ENCODE peak calls at places on chromosome 20, in six cellular contexts. L is H9; X is amygdala; V is Daoy; A is cardiac muscle cell; Y is activated naive CD4-positive, alpha-beta T cell treated with anti-CD3 and anti-CD28 coated beads for 36 hours. E is an unnamed sample.

GRCh38 chr20:36454664-36455427 is 86.5 kb upstream of the MYL9 start:
- DNase-seq in L (peak; percentile 57), X (no peak), V (no peak), A (peak; percentile 82), Y (no peak), E (no peak)

GRCh38 chr20:35791823-35792222 is 20.0 kb downstream of the PHF20 start:
- DNase-seq in L (no peak), X (no peak), V (peak; percentile 11), A (no peak), Y (peak; percentile 42), E (peak; percentile 22)

GRCh38 chr20:32780278-32780677 is 18.1 kb downstream of the DNMT3B start:
- DNase-seq in L (no peak), X (no peak), V (no peak), A (no peak), Y (no peak), E (no peak)

GRCh38 chr20:20247234-20247633 is 120.7 kb upstream of the INSM1 start:
- DNase-seq in L (no peak), X (no peak), V (no peak), A (no peak), Y (no peak), E (no peak)

GRCh38 chr20:61349447-61350165 is 97.5 kb downstream of the CDH4 start:
- DNase-seq in L (no peak), X (no peak), V (no peak), A (no peak), Y (no peak), E (no peak)

GRCh38 chr20:11047559-11047958 is 373.8 kb upstream of the JAG1 start:
- DNase-seq in L (no peak), X (no peak), V (peak; percentile 44), A (no peak), Y (no peak), E (peak; percentile 68)

GRCh38 chr20:17460119-17460518 is 71.1 kb downstream of the BFSP1 start:
- DNase-seq in L (no peak), X (no peak), V (no peak), A (no peak), Y (no peak), E (peak; percentile 29)

GRCh38 chr20:4894981-4895381 is 106.3 kb downstream of the SLC23A2 start:
- DNase-seq in L (no peak), X (no peak), V (no peak), A (no peak), Y (no peak), E (no peak)

GRCh38 chr20:48599106-48599747 is 228.6 kb downstream of the PREX1 start:
- DNase-seq in L (no peak), X (no peak), V (no peak), A (no peak), Y (no peak), E (no peak)

GRCh38 chr20:31943052-31943471 is 8.8 kb downstream of the PDRG1 start:
- DNase-seq in L (no peak), X (no peak), V (no peak), A (no peak), Y (no peak), E (no peak)

GRCh38 chr20:33394718-33395117 is 6.6 kb downstream of the CDK5RAP1 start:
- DNase-seq in L (no peak), X (no peak), V (no peak), A (no peak), Y (no peak), E (no peak)